ENCODE peak calls at places on chromosomes 12 and 14, in five cellular contexts. N is stimulated activated CD4-positive, alpha-beta T cell treated with anti-CD3 and anti-CD28 coated beads, Interleukin-15, amount 100 ng/mL, for 1 hour; Y is activated CD4-positive, CD25-positive, alpha-beta regulatory T cell treated with anti-CD3 and anti-CD28 coated beads, Interleukin-2, amount 50 U/mL, for 72 hours; Q is AG08395; X is NCI-H187 treated with DMSO at 0.1 percent for 48 hours. H is an unnamed sample.

GRCh38 chr14:51953996-51954395 is 35.4 kb upstream of the RTRAF start:
- DNase-seq in X (no peak), Q (no peak), N (no peak), Y (no peak), H (no peak)

GRCh38 chr12:27779416-27779815 is 617 bp upstream of the KLHL42 start:
- DNase-seq in Q (peak), Y (no peak), N (no peak), X (no peak), H (no peak)

GRCh38 chr14:33343016-33343415 is 404.3 kb downstream of the NPAS3 start:
- DNase-seq in Y (no peak), N (no peak), X (no peak), Q (peak), H (no peak)

GRCh38 chr12:53939141-53940108 is 794 bp downstream of the HOXC13 start:
- DNase-seq in N (no peak), Q (peak), Y (no peak), X (no peak), H (no peak)

GRCh38 chr12:69284131-69284530 is 44.8 kb downstream of the CPSF6 start:
- DNase-seq in X (no peak), N (no peak), Y (no peak), Q (peak), H (no peak)

GRCh38 chr12:28652239-28652638 is 462.0 kb downstream of the CCDC91 start:
- DNase-seq in N (no peak), Y (no peak), Q (no peak), X (no peak), H (no peak)

GRCh38 chr12:108734200-108734906 is 3.0 kb upstream of the CORO1C start:
- DNase-seq in Y (no peak), Q (peak), N (no peak), X (no peak), H (no peak)

GRCh38 chr14:55271572-55272414 is 572 bp downstream of the FBXO34 start:
- DNase-seq in Q (peak), Y (peak), X (peak), N (peak), H (peak)

GRCh38 chr12:58529897-58530296 is 390.4 kb downstream of the LRIG3 start:
- DNase-seq in X (no peak), Q (peak), N (no peak), Y (no peak), H (no peak)

GRCh38 chr12:14416658-14417057 is 51.2 kb downstream of the ATF7IP start:
- DNase-seq in N (no peak), X (no peak), Y (no peak), Q (peak), H (no peak)

GRCh38 chr14:30608533-30609006 is 13.5 kb upstream of the SCFD1 start:
- DNase-seq in Q (no peak), N (no peak), X (no peak), Y (no peak), H (no peak)

GRCh38 chr12:66241061-66242043 is 52.3 kb downstream of the IRAK3 start:
- DNase-seq in X (no peak), Q (peak), N (no peak), Y (no peak), H (no peak)

H was measured in central memory CD8-positive, alpha-beta T cell.